ENCODE peak calls at places on chromosomes 1 and 21, in five cellular contexts. O, U, S, F and I are unnamed samples.

GRCh38 chr1:58584082-58584895 is 7.2 kb upstream of the TACSTD2 start:
- DNase-seq in F (peak), O (peak), S (peak), U (peak), I (peak)

GRCh38 chr1:34137411-34137810 is 27.6 kb downstream of the CSMD2 start:
- DNase-seq in F (no peak), S (no peak), O (no peak), U (no peak), I (no peak)

GRCh38 chr1:84975035-84975434 is 21.9 kb downstream of the MCOLN2 start:
- DNase-seq in O (no peak), U (no peak), F (no peak), S (no peak), I (no peak)

GRCh38 chr1:220149742-220150141 is 55.8 kb downstream of the IARS2 start:
- DNase-seq in S (no peak), O (no peak), U (no peak), F (no peak), I (no peak)

GRCh38 chr1:169615803-169616202 is 14.1 kb downstream of the SELP start:
- DNase-seq in O (no peak), S (no peak), U (no peak), F (no peak), I (no peak)

GRCh38 chr1:101004061-101004460 is 21.5 kb downstream of the DPH5 start:
- DNase-seq in S (no peak), O (no peak), F (no peak), U (no peak), I (no peak)

GRCh38 chr1:168365719-168366474 is 85.2 kb downstream of the TBX19 start:
- DNase-seq in U (no peak), S (no peak), O (no peak), F (peak), I (no peak)

GRCh38 chr1:230548357-230548756 is 93.9 kb upstream of the COG2 start:
- DNase-seq in O (no peak), U (no peak), F (no peak), S (no peak), I (no peak)

GRCh38 chr21:36254106-36254941 is 65.7 kb upstream of the MORC3 start:
- DNase-seq in S (no peak), O (no peak), U (no peak), F (no peak), I (no peak)

GRCh38 chr1:66436378-66437135 is 97.4 kb upstream of the SGIP1 start:
- DNase-seq in S (peak), U (peak), F (peak), O (no peak), I (no peak)

GRCh38 chr1:107378602-107379265 is 237.9 kb downstream of the NTNG1 start:
- DNase-seq in F (no peak), S (peak), U (no peak), O (no peak), I (no peak)